ENCODE peak calls at places on chromosomes 12 and 14, in five cellular contexts. A, R, G, N and Y are unnamed samples.
A peak's percentile ranks its signal among the peaks of the same experiment; 100 is the strongest.

GRCh38 chr12:49636979-49637378 is 13.6 kb downstream of the PRPF40B start:
- DNase-seq in G (peak; percentile 50), A (peak; percentile 82), N (no peak), R (peak; percentile 74), Y (no peak)

GRCh38 chr14:102201369-102201748 is 61.7 kb downstream of the WDR20 start:
- DNase-seq in G (no peak), R (no peak), A (no peak), N (no peak), Y (no peak)

GRCh38 chr12:75011120-75011519 is 198.5 kb downstream of the KCNC2 start:
- DNase-seq in N (no peak), A (no peak), R (no peak), G (no peak), Y (peak; percentile 32)

GRCh38 chr12:53927220-53928029 is 11.2 kb upstream of the HOXC13 start:
- DNase-seq in R (no peak), N (no peak), G (no peak), A (no peak), Y (no peak)

GRCh38 chr12:69987453-69988102 is 162.6 kb downstream of the MYRFL start:
- DNase-seq in G (no peak), R (peak; percentile 52), N (peak; percentile 77), A (no peak), Y (peak; percentile 80)

GRCh38 chr14:51014086-51014485 is 69.8 kb upstream of the PYGL start:
- DNase-seq in G (no peak), A (no peak), R (peak; percentile 58), N (no peak), Y (no peak)

GRCh38 chr14:104684449-104684821 is 5.0 kb upstream of the INF2 start:
- DNase-seq in N (no peak), R (no peak), A (no peak), G (no peak), Y (no peak)

GRCh38 chr12:6070472-6071257 is 53.8 kb downstream of the VWF start:
- DNase-seq in R (no peak), A (no peak), G (no peak), N (no peak), Y (no peak)

GRCh38 chr14:99273724-99274345 is 1.8 kb upstream of the BCL11B start:
- DNase-seq in A (no peak), G (no peak), R (no peak), N (peak; percentile 6), Y (no peak)

GRCh38 chr12:125564753-125565152 is 499.5 kb downstream of the AACS start:
- DNase-seq in N (no peak), R (no peak), G (no peak), A (no peak), Y (no peak)

GRCh38 chr12:96445743-96446655 is 43.4 kb upstream of the CFAP54 start:
- DNase-seq in A (peak; percentile 58), G (peak; percentile 32), N (no peak), R (peak; percentile 64), Y (peak; percentile 85)

GRCh38 chr14:99792551-99793212 is 531 bp upstream of the EML1 start:
- DNase-seq in N (no peak), R (peak; percentile 8), A (no peak), G (no peak), Y (no peak)

GRCh38 chr14:102759416-102759815 is 17.8 kb upstream of the TRAF3 start:
- DNase-seq in R (no peak), A (no peak), N (no peak), G (no peak), Y (no peak)

GRCh38 chr12:91414147-91414546 is 231.5 kb upstream of the DCN start:
- DNase-seq in G (no peak), R (no peak), A (no peak), N (no peak), Y (no peak)

GRCh38 chr12:75488553-75488952 is 8.0 kb downstream of the GLIPR1 start:
- DNase-seq in A (no peak), N (peak; percentile 27), R (peak; percentile 76), G (no peak), Y (no peak)

GRCh38 chr14:55881577-55882241 is 236.5 kb upstream of the PELI2 start:
- DNase-seq in R (no peak), G (no peak), A (no peak), N (peak; percentile 38), Y (peak; percentile 4)

GRCh38 chr12:52798003-52798670 is 2.2 kb upstream of the KRT3 start:
- DNase-seq in N (peak; percentile 34), R (peak; percentile 79), G (no peak), A (no peak), Y (peak; percentile 35)